ENCODE peak calls at places on chromosomes 13 and 19, in eight cellular contexts. P is stimulated activated CD4-positive, alpha-beta T cell treated with anti-CD3 and anti-CD28 coated beads, Interleukin-12 subunit alpha, Interleukin-12 subunit beta, amount 100 ng/mL, for 24 hours; C is activated CD4-positive, alpha-beta T cell treated with anti-CD3 and anti-CD28 coated beads for 1 hour; T is T-helper 17 cell; W is activated T-cell treated with anti-CD3 and anti-CD28 coated beads for 1 hour; G is SHP77; Y is head of caudate nucleus; K is GDM1. R is an unnamed sample.

GRCh38 chr19:36672368-36672767 is 5.7 kb upstream of the ZNF461 start:
- DNase-seq in P (no peak), C (no peak), T (no peak), W (no peak), G (no peak), Y (no peak), K (no peak), R (no peak)

GRCh38 chr13:48562296-48563066 is 29.6 kb upstream of the RCBTB2 start:
- DNase-seq in P (peak), C (peak), T (peak), W (peak), G (no peak), Y (no peak), K (peak), R (no peak)

GRCh38 chr19:399370-399769 is 9.6 kb downstream of the C2CD4C start:
- DNase-seq in P (no peak), C (no peak), T (no peak), W (no peak), G (no peak), Y (no peak), K (no peak), R (no peak)

GRCh38 chr13:51848674-51849073 is 3.7 kb upstream of the TMEM272 start:
- DNase-seq in P (no peak), C (no peak), T (no peak), W (no peak), G (no peak), Y (no peak), K (no peak), R (no peak)

GRCh38 chr13:43364210-43365041 is 341.0 kb downstream of the DNAJC15 start:
- DNase-seq in P (no peak), C (no peak), T (no peak), W (no peak), G (no peak), Y (no peak), K (no peak), R (no peak)

GRCh38 chr13:27792393-27793218 is at the start of gene GSX1:
- DNase-seq in P (peak), C (peak), T (peak), W (peak), G (no peak), Y (peak), K (peak), R (no peak)

GRCh38 chr19:42693760-42694350 is 46.4 kb downstream of the PSG3 start:
- DNase-seq in P (no peak), C (no peak), T (no peak), W (no peak), G (peak), Y (no peak), K (no peak), R (peak)

GRCh38 chr13:107329991-107330390 is 762.1 kb upstream of the ARGLU1 start:
- DNase-seq in P (no peak), C (no peak), T (no peak), W (no peak), G (peak), Y (no peak), K (no peak), R (no peak)

GRCh38 chr13:58906329-58907007 is 1257.3 kb downstream of the DIAPH3 start:
- DNase-seq in P (no peak), C (no peak), T (no peak), W (no peak), G (no peak), Y (no peak), K (no peak), R (no peak)

GRCh38 chr13:34011552-34012085 is 193.7 kb downstream of the RFC3 start:
- DNase-seq in P (no peak), C (no peak), T (no peak), W (no peak), G (peak), Y (no peak), K (no peak), R (no peak)

GRCh38 chr19:38728752-38729541 is 15.3 kb downstream of the CAPN12 start:
- DNase-seq in P (no peak), C (no peak), T (no peak), W (no peak), G (no peak), Y (no peak), K (no peak), R (no peak)

GRCh38 chr13:45678282-45678681 is 23.8 kb upstream of the CBY2 start:
- DNase-seq in P (no peak), C (no peak), T (no peak), W (no peak), G (no peak), Y (no peak), K (no peak), R (no peak)

GRCh38 chr19:7505288-7505681 is 10.6 kb upstream of the ZNF358 start:
- DNase-seq in P (no peak), C (no peak), T (no peak), W (no peak), G (no peak), Y (no peak), K (no peak), R (no peak)

GRCh38 chr19:28331596-28331995 is 881.4 kb downstream of the UQCRFS1 start:
- DNase-seq in P (no peak), C (no peak), T (no peak), W (no peak), G (no peak), Y (no peak), K (no peak), R (no peak)

GRCh38 chr13:76516013-76516412 is 370.2 kb downstream of the KCTD12 start:
- DNase-seq in P (no peak), C (no peak), T (no peak), W (no peak), G (no peak), Y (no peak), K (no peak), R (no peak)

GRCh38 chr13:36875431-36875830 is 44.6 kb downstream of the SMAD9 start:
- DNase-seq in P (no peak), C (no peak), T (no peak), W (no peak), G (peak), Y (no peak), K (no peak), R (no peak)

GRCh38 chr13:46341112-46341711 is 45.8 kb downstream of the RUBCNL start:
- DNase-seq in P (no peak), C (no peak), T (no peak), W (no peak), G (no peak), Y (no peak), K (no peak), R (no peak)

GRCh38 chr19:33174186-33174585 is 19.9 kb upstream of the LRP3 start:
- DNase-seq in P (no peak), C (no peak), T (no peak), W (no peak), G (no peak), Y (no peak), K (no peak), R (no peak)

GRCh38 chr13:64453831-64454230 is 2776.3 kb downstream of the PCDH9 start:
- DNase-seq in P (no peak), C (no peak), T (no peak), W (no peak), G (no peak), Y (no peak), K (no peak), R (no peak)

GRCh38 chr13:26971990-26972888 is 199.4 kb downstream of the USP12 start:
- DNase-seq in P (peak), C (no peak), T (no peak), W (no peak), G (peak), Y (no peak), K (no peak), R (no peak)

GRCh38 chr13:36945078-36945477 is 25.0 kb upstream of the SMAD9 start:
- DNase-seq in P (no peak), C (no peak), T (no peak), W (no peak), G (no peak), Y (no peak), K (no peak), R (no peak)

GRCh38 chr19:50835103-50835784 is 1.9 kb upstream of the KLK15 start:
- DNase-seq in P (no peak), C (no peak), T (no peak), W (no peak), G (no peak), Y (no peak), K (no peak), R (no peak)

GRCh38 chr13:114005206-114005720 is 31.4 kb upstream of the C13orf46 start:
- DNase-seq in P (no peak), C (no peak), T (no peak), W (no peak), G (no peak), Y (no peak), K (no peak), R (no peak)

GRCh38 chr13:112260108-112261055 is 115.8 kb upstream of the SPACA7 start:
- DNase-seq in P (no peak), C (no peak), T (no peak), W (no peak), G (no peak), Y (no peak), K (no peak), R (no peak)

GRCh38 chr13:80084086-80084676 is 256.7 kb downstream of the SPRY2 start:
- DNase-seq in P (no peak), C (no peak), T (no peak), W (no peak), G (no peak), Y (no peak), K (no peak), R (no peak)